ENCODE peak calls at places on chromosomes 1 and 21, in four cellular contexts. I is GM12878, H is HL-60, Q is K562. G is an unnamed sample.

GRCh38 chr21:35321322-35322200 is 272.5 kb upstream of the RUNX1 start:
- DNase-seq in I (no peak), H (no peak), Q (no peak), G (no peak)

GRCh38 chr21:46203203-46203600 is 18.9 kb upstream of the SPATC1L start:
- DNase-seq in I (no peak), H (no peak), Q (no peak), G (no peak)

GRCh38 chr1:230264342-230264741 is 161.8 kb downstream of the PGBD5 start:
- DNase-seq in I (no peak), H (no peak), Q (no peak), G (no peak)

GRCh38 chr1:178371236-178371635 is 125.5 kb downstream of the CLEC20A start:
- DNase-seq in I (no peak), H (no peak), Q (no peak), G (no peak)

GRCh38 chr1:53604291-53604919 is 134.6 kb downstream of the GLIS1 start:
- DNase-seq in I (no peak), H (no peak), Q (no peak), G (no peak)

GRCh38 chr1:197180252-197180878 is 33.9 kb upstream of the ASPM start:
- DNase-seq in I (no peak), H (no peak), Q (peak; percentile 40), G (no peak)

GRCh38 chr1:96538001-96538649 is 183.5 kb upstream of the PTBP2 start:
- DNase-seq in I (no peak), H (peak; percentile 17), Q (no peak), G (no peak)

GRCh38 chr21:25939396-25939761 is 204.6 kb downstream of the GABPA start:
- DNase-seq in I (no peak), H (no peak), Q (no peak), G (no peak)

GRCh38 chr1:12167493-12168429 is 970 bp downstream of the TNFRSF1B start:
- DNase-seq in I (no peak), H (no peak), Q (peak; percentile 81), G (no peak)

GRCh38 chr1:86705633-86705985 is 1.2 kb downstream of the SH3GLB1 start:
- DNase-seq in I (no peak), H (no peak), Q (no peak), G (no peak)

GRCh38 chr1:202189012-202189790 is 4.4 kb upstream of the LGR6 start:
- DNase-seq in I (no peak), H (peak; percentile 68), Q (peak; percentile 76), G (peak; percentile 58)

GRCh38 chr1:162357681-162358266 is 18.9 kb downstream of the SPATA46 start:
- DNase-seq in I (no peak), H (peak; percentile 31), Q (peak; percentile 68), G (no peak)

GRCh38 chr21:29441651-29442050 is 142.9 kb downstream of the BACH1 start:
- DNase-seq in I (no peak), H (no peak), Q (no peak), G (no peak)

GRCh38 chr21:23968722-23969647 is 1638.3 kb downstream of the MRPL39 start:
- DNase-seq in I (peak; percentile 46), H (peak; percentile 91), Q (peak; percentile 53), G (peak; percentile 10)

GRCh38 chr1:53521900-53522552 is 62.8 kb downstream of the DMRTB1 start:
- DNase-seq in I (no peak), H (no peak), Q (no peak), G (no peak)

GRCh38 chr1:160629286-160630210 is 17.3 kb downstream of the SLAMF1 start:
- DNase-seq in I (no peak), H (peak; percentile 30), Q (no peak), G (no peak)

GRCh38 chr1:47592296-47592975 is 154.6 kb downstream of the FOXD2 start:
- DNase-seq in I (no peak), H (no peak), Q (no peak), G (no peak)

GRCh38 chr1:185279571-185279970 is 37.5 kb downstream of the IVNS1ABP start:
- DNase-seq in I (no peak), H (no peak), Q (no peak), G (no peak)

GRCh38 chr1:208107817-208108608 is 136.2 kb downstream of the PLXNA2 start:
- DNase-seq in I (no peak), H (no peak), Q (no peak), G (no peak)

GRCh38 chr1:234840843-234841242 is 230.9 kb upstream of the IRF2BP2 start:
- DNase-seq in I (no peak), H (peak; percentile 37), Q (no peak), G (no peak)

GRCh38 chr1:14328687-14329086 is 269.8 kb upstream of the KAZN start:
- DNase-seq in I (no peak), H (no peak), Q (no peak), G (no peak)

GRCh38 chr1:233735847-233736246 is 121.9 kb downstream of the KCNK1 start:
- DNase-seq in I (no peak), H (no peak), Q (no peak), G (no peak)

GRCh38 chr1:92907949-92908684 is 53.1 kb downstream of the DIPK1A start:
- DNase-seq in I (no peak), H (no peak), Q (no peak), G (no peak)

DNA sequence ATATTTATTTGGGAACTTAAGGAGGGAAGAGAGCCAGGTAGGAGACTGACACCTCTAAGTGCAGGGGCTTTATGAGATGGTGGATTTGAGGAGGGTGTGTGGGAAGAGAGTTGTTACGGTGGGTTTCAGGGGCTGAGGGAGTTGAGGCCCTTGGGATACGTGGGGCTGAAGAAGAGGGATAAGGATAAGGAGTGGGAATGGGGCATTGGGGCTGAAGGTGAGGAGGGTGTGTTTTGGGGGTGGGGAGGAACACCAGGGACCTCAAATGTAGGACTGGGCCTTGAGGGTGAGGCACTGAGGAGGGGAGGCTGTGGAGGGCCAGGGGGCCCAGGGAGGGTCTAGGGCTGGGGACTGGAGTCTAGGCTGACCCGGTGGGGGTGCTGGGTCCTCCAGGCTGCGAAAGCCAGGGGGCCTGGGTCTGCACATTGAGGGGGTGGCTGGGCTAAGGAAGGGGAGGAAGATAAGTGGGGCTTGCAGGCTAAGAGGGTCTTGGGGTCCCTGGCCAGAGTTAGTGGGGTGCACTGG is 1.2 kb upstream of the PLEKHM2 start:
- DNase-seq in I (no peak), H (no peak), Q (no peak), G (no peak)
- TF ChIP-seq SPI1 in I (no peak), H (no peak), Q (no peak), G (no peak)

GRCh38 chr1:7985851-7986612 is 24.5 kb downstream of the PARK7 start:
- DNase-seq in I (no peak), H (no peak), Q (no peak), G (no peak)
- TF ChIP-seq POLR2AphosphoS5 in I (no peak), H (no peak), Q (peak; percentile 32), G (no peak)

DNA sequence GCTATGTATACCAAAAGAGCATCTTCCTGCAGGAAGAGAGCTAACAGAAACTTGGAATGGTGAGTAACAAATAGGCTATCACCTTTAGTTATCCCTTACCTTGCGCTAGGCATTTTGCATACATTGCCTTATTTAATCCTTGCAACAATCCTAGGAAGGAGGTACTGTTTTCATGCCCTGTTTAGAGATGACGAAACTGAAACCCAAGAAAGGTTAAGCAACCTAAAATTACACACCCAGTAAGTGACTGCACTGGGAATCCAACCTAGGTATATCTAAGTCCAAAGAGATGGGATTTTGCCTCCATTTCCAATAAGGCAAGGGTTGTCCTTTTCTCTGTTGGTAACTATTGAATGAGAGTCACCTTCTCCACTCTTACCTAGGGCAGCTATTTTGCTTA is 144.5 kb downstream of the TM2D1 start:
- DNase-seq in I (no peak), H (no peak), Q (no peak), G (no peak)
- TF ChIP-seq SPI1 in I (no peak), H (no peak), Q (no peak), G (no peak)

DNA sequence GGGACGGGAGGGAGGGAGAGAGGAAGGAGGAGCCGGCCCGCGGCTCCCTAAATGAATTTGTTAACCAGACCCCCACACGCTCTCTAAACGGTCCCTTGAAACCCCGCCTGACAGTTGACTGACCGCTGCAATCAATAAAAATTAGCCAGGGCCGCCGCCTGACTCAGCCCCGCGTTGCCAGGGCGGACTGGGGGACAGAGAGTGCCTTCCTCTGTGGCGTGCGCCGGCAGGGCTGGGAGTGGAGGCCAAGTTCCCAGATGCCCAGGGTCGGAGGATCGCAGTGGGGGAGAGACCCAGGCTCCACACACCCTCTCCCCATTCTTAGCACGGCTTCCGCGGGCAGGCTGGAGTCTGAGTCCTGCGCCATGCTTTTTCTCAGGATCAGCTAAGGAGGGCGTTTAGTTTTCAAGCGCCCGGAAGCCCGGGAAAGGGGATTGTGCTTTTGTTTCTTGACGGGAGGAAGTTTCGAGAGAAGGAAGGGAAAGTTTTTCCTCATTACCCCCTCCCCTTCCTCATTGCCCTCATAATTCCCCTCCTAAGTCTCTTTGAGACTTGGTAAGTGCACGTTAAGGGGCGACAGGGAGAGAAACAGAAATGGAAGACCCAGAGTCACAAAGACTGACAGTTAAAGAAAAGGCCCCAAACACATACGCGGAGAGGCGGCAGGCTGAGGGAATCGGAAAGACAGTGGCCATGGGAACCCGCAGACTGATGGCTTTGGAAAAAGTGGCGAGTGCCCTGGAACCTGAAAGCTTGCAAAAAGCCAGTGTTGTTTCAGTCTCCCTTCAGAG is 6.3 kb downstream of the PAX7 start:
- DNase-seq in I (no peak), H (no peak), Q (no peak), G (no peak)
- TF ChIP-seq POLR2AphosphoS5 in I (no peak), H (no peak), Q (no peak), G (no peak)

GRCh38 chr21:17708541-17709265 is 96.0 kb upstream of the BTG3 start:
- DNase-seq in I (no peak), H (no peak), Q (no peak), G (no peak)
- TF ChIP-seq SPI1 in I (no peak), H (no peak), Q (no peak), G (no peak)

GRCh38 chr1:193011395-193011794 is 47.8 kb downstream of the UCHL5 start:
- DNase-seq in I (no peak), H (no peak), Q (no peak), G (no peak)
- TF ChIP-seq POLR2AphosphoS5 in I (no peak), H (no peak), Q (no peak), G (no peak)

GRCh38 chr1:36367798-36368197 is 17.9 kb downstream of the STK40 start:
- DNase-seq in I (no peak), H (no peak), Q (no peak), G (no peak)
- TF ChIP-seq SPI1 in I (no peak), H (no peak), Q (no peak), G (no peak)

DNA sequence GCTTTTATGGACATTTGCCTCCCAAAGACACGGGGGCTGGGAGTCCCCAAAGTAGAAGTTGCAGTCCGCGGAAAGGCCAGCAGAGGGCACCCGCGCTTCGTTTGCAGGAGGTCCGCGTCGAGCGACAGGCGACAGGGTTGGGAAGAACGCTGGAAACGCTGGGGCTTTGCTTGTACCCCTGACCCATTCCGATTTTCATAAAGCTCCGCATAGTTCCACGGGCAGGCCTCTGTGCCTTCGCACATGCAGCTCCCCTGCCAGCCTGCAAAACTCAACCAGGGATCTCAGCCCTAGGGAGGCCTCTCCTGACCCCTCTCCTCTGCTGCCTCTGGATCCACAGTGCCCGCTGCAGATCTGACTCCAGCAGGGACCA is 44.2 kb upstream of the LAPTM5 start:
- DNase-seq in I (no peak), H (peak; percentile 64), Q (peak; percentile 84), G (peak; percentile 63)
- TF ChIP-seq POLR2AphosphoS5 in I (no peak), H (no peak), Q (no peak), G (no peak)

G was measured in GM12891.